ENCODE peak calls at places on chromosomes 3 and 15, in four cellular contexts. A is NCI-H1105, F is NCI-H1092, Y is SK-N-SH. U is an unnamed sample.
A peak's percentile ranks its signal among the peaks of the same experiment; 100 is the strongest.

GRCh38 chr3:36991147-36991546 is 1.8 kb downstream of the EPM2AIP1 start:
- DNase-seq in A (no peak), F (no peak), Y (no peak), U (no peak)

GRCh38 chr3:101849714-101850326 is 506 bp downstream of the NFKBIZ start:
- DNase-seq in A (no peak), F (no peak), Y (peak; percentile 76), U (no peak)

GRCh38 chr15:41828747-41829270 is 917 bp downstream of the JMJD7 start:
- DNase-seq in A (no peak), F (no peak), Y (no peak), U (no peak)

GRCh38 chr3:32816439-32817194 is 1.2 kb upstream of the TRIM71 start:
- DNase-seq in A (no peak), F (no peak), Y (peak; percentile 76), U (no peak)

GRCh38 chr3:197564097-197564843 is 8.5 kb upstream of the BDH1 start:
- DNase-seq in A (no peak), F (no peak), Y (no peak), U (no peak)

GRCh38 chr15:89439764-89440163 is 56.6 kb downstream of the RHCG start:
- DNase-seq in A (no peak), F (no peak), Y (no peak), U (no peak)

GRCh38 chr3:48180530-48181253 is 7.5 kb downstream of the CDC25A start:
- DNase-seq in A (no peak), F (no peak), Y (no peak), U (no peak)

GRCh38 chr3:152050782-152051405 is 177.5 kb downstream of the SUCNR1 start:
- DNase-seq in A (no peak), F (no peak), Y (no peak), U (no peak)

GRCh38 chr3:86774082-86774691 is 216.8 kb downstream of the VGLL3 start:
- DNase-seq in A (peak; percentile 10), F (peak; percentile 9), Y (no peak), U (no peak)

GRCh38 chr3:116288480-116288879 is 156.8 kb downstream of the LSAMP start:
- DNase-seq in A (no peak), F (no peak), Y (no peak), U (no peak)

GRCh38 chr3:170352936-170353335 is 4.6 kb upstream of the SKIL start:
- DNase-seq in A (no peak), F (no peak), Y (no peak), U (no peak)

GRCh38 chr15:71891026-71891425 is 80.7 kb downstream of the NR2E3 start:
- DNase-seq in A (no peak), F (no peak), Y (no peak), U (no peak)

GRCh38 chr3:140007946-140008692 is 73.1 kb downstream of the CLSTN2 start:
- DNase-seq in A (peak; percentile 84), F (peak; percentile 47), Y (no peak), U (no peak)

GRCh38 chr3:16821053-16821452 is 63.7 kb upstream of the PLCL2 start:
- DNase-seq in A (no peak), F (no peak), Y (no peak), U (no peak)

GRCh38 chr15:74891469-74891868 is 1.6 kb downstream of the MPI start:
- DNase-seq in A (no peak), F (no peak), Y (no peak), U (no peak)

GRCh38 chr3:43001094-43001553 is 22.0 kb downstream of the GASK1A start:
- DNase-seq in A (no peak), F (no peak), Y (no peak), U (no peak)

GRCh38 chr15:83053151-83053550 is 13.9 kb downstream of the BTBD1 start:
- DNase-seq in A (no peak), F (no peak), Y (no peak), U (no peak)

GRCh38 chr15:88655780-88656488 is 17.1 kb downstream of the ISG20 start:
- DNase-seq in A (no peak), F (no peak), Y (no peak), U (no peak)

GRCh38 chr3:162295323-162295983 is 798.8 kb downstream of the OTOL1 start:
- DNase-seq in A (no peak), F (no peak), Y (no peak), U (no peak)

GRCh38 chr15:78427985-78428384 is 10.0 kb upstream of the IREB2 start:
- DNase-seq in A (no peak), F (no peak), Y (no peak), U (no peak)